ENCODE peak calls at places on chromosome 21, in six cellular contexts. One of them, this sample, is unnamed.

GRCh38 chr21:15729346-15729673 is 472 bp upstream of the USP25 start:
- DNase-seq in RWPE1: no peak
- DNase-seq in Calu3: no peak
- DNase-seq in upper lobe of right lung: no peak
- DNase-seq in AG09309: no peak
- DNase-seq in osteoblast: no peak
- DNase-seq in this sample: no peak

GRCh38 chr21:45478816-45479669 is 63.2 kb downstream of the SLC19A1 start:
- DNase-seq in upper lobe of right lung: no peak
- DNase-seq in AG09309: no peak
- DNase-seq in osteoblast: no peak
- DNase-seq in Calu3: no peak
- DNase-seq in RWPE1: no peak
- DNase-seq in this sample: no peak

GRCh38 chr21:46409641-46410406 is 48.9 kb upstream of the DIP2A start:
- DNase-seq in Calu3: no peak
- DNase-seq in upper lobe of right lung: no peak
- DNase-seq in osteoblast: no peak
- DNase-seq in RWPE1: no peak
- DNase-seq in AG09309: no peak
- DNase-seq in this sample: no peak

GRCh38 chr21:16072692-16073091 is 342.9 kb downstream of the USP25 start:
- DNase-seq in AG09309: peak
- DNase-seq in RWPE1: no peak
- DNase-seq in osteoblast: peak
- DNase-seq in Calu3: no peak
- DNase-seq in upper lobe of right lung: no peak
- DNase-seq in this sample: peak

GRCh38 chr21:45154511-45155508 is 80.4 kb downstream of the ADARB1 start:
- DNase-seq in AG09309: no peak
- DNase-seq in osteoblast: peak
- DNase-seq in Calu3: no peak
- DNase-seq in upper lobe of right lung: no peak
- DNase-seq in RWPE1: no peak
- DNase-seq in this sample: peak

GRCh38 chr21:34925597-34925996 is 123.5 kb downstream of the RUNX1 start:
- DNase-seq in osteoblast: no peak
- DNase-seq in AG09309: no peak
- DNase-seq in RWPE1: no peak
- DNase-seq in upper lobe of right lung: no peak
- DNase-seq in Calu3: no peak
- DNase-seq in this sample: no peak

GRCh38 chr21:33273044-33273443 is 6.9 kb downstream of the IL10RB start:
- DNase-seq in AG09309: no peak
- DNase-seq in RWPE1: no peak
- DNase-seq in osteoblast: no peak
- DNase-seq in upper lobe of right lung: no peak
- DNase-seq in Calu3: no peak
- DNase-seq in this sample: no peak

GRCh38 chr21:45642122-45642813 is 1.3 kb upstream of the PCBP3 start:
- DNase-seq in AG09309: no peak
- DNase-seq in Calu3: no peak
- DNase-seq in osteoblast: peak
- DNase-seq in RWPE1: no peak
- DNase-seq in upper lobe of right lung: no peak
- DNase-seq in this sample: no peak

GRCh38 chr21:46004168-46004861 is 22.7 kb downstream of the COL6A1 start:
- DNase-seq in AG09309: no peak
- DNase-seq in osteoblast: peak
- DNase-seq in RWPE1: no peak
- DNase-seq in Calu3: no peak
- DNase-seq in upper lobe of right lung: no peak
- DNase-seq in this sample: no peak

GRCh38 chr21:33802458-33802857 is 113.1 kb downstream of the ATP5PO start:
- DNase-seq in RWPE1: no peak
- DNase-seq in osteoblast: no peak
- DNase-seq in Calu3: no peak
- DNase-seq in upper lobe of right lung: no peak
- DNase-seq in AG09309: no peak
- DNase-seq in this sample: no peak

GRCh38 chr21:15144026-15144425 is 79.2 kb upstream of the NRIP1 start:
- DNase-seq in upper lobe of right lung: no peak
- DNase-seq in AG09309: no peak
- DNase-seq in Calu3: no peak
- DNase-seq in osteoblast: no peak
- DNase-seq in RWPE1: no peak
- DNase-seq in this sample: no peak

GRCh38 chr21:15592271-15592860 is 137.4 kb upstream of the USP25 start:
- DNase-seq in upper lobe of right lung: no peak
- DNase-seq in AG09309: peak
- DNase-seq in Calu3: peak
- DNase-seq in RWPE1: peak
- DNase-seq in osteoblast: peak
- DNase-seq in this sample: peak

GRCh38 chr21:44742418-44743153 is 31.2 kb upstream of the TSPEAR start:
- DNase-seq in AG09309: no peak
- DNase-seq in upper lobe of right lung: no peak
- DNase-seq in Calu3: no peak
- DNase-seq in osteoblast: peak
- DNase-seq in RWPE1: no peak
- DNase-seq in this sample: peak

GRCh38 chr21:45613881-45614280 is 29.6 kb upstream of the PCBP3 start:
- DNase-seq in osteoblast: peak
- DNase-seq in upper lobe of right lung: peak
- DNase-seq in RWPE1: no peak
- DNase-seq in AG09309: no peak
- DNase-seq in Calu3: no peak
- DNase-seq in this sample: no peak

GRCh38 chr21:34046917-34047316 is 26.5 kb upstream of the MRPS6 start:
- DNase-seq in upper lobe of right lung: no peak
- DNase-seq in Calu3: no peak
- DNase-seq in osteoblast: no peak
- DNase-seq in AG09309: no peak
- DNase-seq in RWPE1: no peak
- DNase-seq in this sample: no peak

GRCh38 chr21:15520811-15521643 is 208.8 kb upstream of the USP25 start:
- DNase-seq in upper lobe of right lung: no peak
- DNase-seq in AG09309: no peak
- DNase-seq in RWPE1: peak
- DNase-seq in osteoblast: peak
- DNase-seq in Calu3: no peak
- DNase-seq in this sample: no peak

GRCh38 chr21:28771790-28772501 is 220.7 kb downstream of the LTN1 start:
- DNase-seq in osteoblast: no peak
- DNase-seq in Calu3: no peak
- DNase-seq in upper lobe of right lung: no peak
- DNase-seq in AG09309: peak
- DNase-seq in RWPE1: no peak
- DNase-seq in this sample: peak

GRCh38 chr21:31335957-31336738 is 7.9 kb downstream of the TIAM1 start:
- DNase-seq in osteoblast: peak
- DNase-seq in RWPE1: peak
- DNase-seq in AG09309: peak
- DNase-seq in Calu3: no peak
- DNase-seq in upper lobe of right lung: no peak
- DNase-seq in this sample: no peak

GRCh38 chr21:39781331-39781730 is 36.3 kb downstream of the IGSF5 start:
- DNase-seq in osteoblast: no peak
- DNase-seq in AG09309: no peak
- DNase-seq in RWPE1: no peak
- DNase-seq in upper lobe of right lung: no peak
- DNase-seq in Calu3: no peak
- DNase-seq in this sample: no peak

GRCh38 chr21:37639756-37640155 is 273.2 kb downstream of the DYRK1A start:
- DNase-seq in AG09309: no peak
- DNase-seq in upper lobe of right lung: no peak
- DNase-seq in RWPE1: no peak
- DNase-seq in Calu3: no peak
- DNase-seq in osteoblast: no peak
- DNase-seq in this sample: no peak

GRCh38 chr21:39613029-39613934 is 542 bp downstream of the B3GALT5 start:
- DNase-seq in AG09309: no peak
- DNase-seq in upper lobe of right lung: no peak
- DNase-seq in Calu3: no peak
- DNase-seq in osteoblast: peak
- DNase-seq in RWPE1: no peak
- DNase-seq in this sample: no peak

GRCh38 chr21:33212159-33212851 is 17.4 kb upstream of the IFNAR2 start:
- DNase-seq in AG09309: no peak
- DNase-seq in osteoblast: no peak
- DNase-seq in Calu3: no peak
- DNase-seq in RWPE1: no peak
- DNase-seq in upper lobe of right lung: no peak
- DNase-seq in this sample: peak

GRCh38 chr21:34276711-34277425 is 86.9 kb upstream of the KCNE2 start:
- DNase-seq in upper lobe of right lung: no peak
- DNase-seq in Calu3: no peak
- DNase-seq in osteoblast: no peak
- DNase-seq in RWPE1: no peak
- DNase-seq in AG09309: no peak
- DNase-seq in this sample: peak

GRCh38 chr21:33268736-33269441 is 2.7 kb downstream of the IL10RB start:
- DNase-seq in osteoblast: no peak
- DNase-seq in RWPE1: peak
- DNase-seq in AG09309: no peak
- DNase-seq in upper lobe of right lung: peak
- DNase-seq in Calu3: peak
- DNase-seq in this sample: no peak

GRCh38 chr21:42234464-42235241 is 15.7 kb downstream of the ABCG1 start:
- DNase-seq in upper lobe of right lung: peak
- DNase-seq in osteoblast: peak
- DNase-seq in RWPE1: peak
- DNase-seq in Calu3: peak
- DNase-seq in AG09309: no peak
- DNase-seq in this sample: no peak

GRCh38 chr21:42234026-42234425 is 15.1 kb downstream of the ABCG1 start:
- DNase-seq in Calu3: no peak
- DNase-seq in RWPE1: no peak
- DNase-seq in osteoblast: no peak
- DNase-seq in upper lobe of right lung: no peak
- DNase-seq in AG09309: no peak
- DNase-seq in this sample: no peak

GRCh38 chr21:42231761-42232160 is 12.8 kb downstream of the ABCG1 start:
- DNase-seq in RWPE1: no peak
- DNase-seq in Calu3: no peak
- DNase-seq in AG09309: no peak
- DNase-seq in osteoblast: peak
- DNase-seq in upper lobe of right lung: no peak
- DNase-seq in this sample: no peak

GRCh38 chr21:42232176-42232825 is 13.4 kb downstream of the ABCG1 start:
- DNase-seq in osteoblast: no peak
- DNase-seq in upper lobe of right lung: no peak
- DNase-seq in RWPE1: no peak
- DNase-seq in AG09309: no peak
- DNase-seq in Calu3: no peak
- DNase-seq in this sample: no peak

GRCh38 chr21:42233067-42233981 is 14.4 kb downstream of the ABCG1 start:
- DNase-seq in Calu3: peak
- DNase-seq in RWPE1: no peak
- DNase-seq in upper lobe of right lung: peak
- DNase-seq in AG09309: no peak
- DNase-seq in osteoblast: peak
- DNase-seq in this sample: no peak
- TF ChIP-seq CTCF in Calu3: no peak
- TF ChIP-seq CTCF in RWPE1: no peak
- TF ChIP-seq CTCF in upper lobe of right lung: peak
- TF ChIP-seq CTCF in AG09309: no peak
- TF ChIP-seq CTCF in osteoblast: no peak
- TF ChIP-seq CTCF in this sample: peak

GRCh38 chr21:36610201-36610600 is 88.7 kb upstream of the SIM2 start:
- DNase-seq in RWPE1: no peak
- DNase-seq in upper lobe of right lung: no peak
- DNase-seq in Calu3: no peak
- DNase-seq in osteoblast: peak
- DNase-seq in AG09309: no peak
- DNase-seq in this sample: no peak
- TF ChIP-seq CTCF in RWPE1: no peak
- TF ChIP-seq CTCF in upper lobe of right lung: no peak
- TF ChIP-seq CTCF in Calu3: no peak
- TF ChIP-seq CTCF in osteoblast: no peak
- TF ChIP-seq CTCF in AG09309: no peak
- TF ChIP-seq CTCF in this sample: no peak

DNA sequence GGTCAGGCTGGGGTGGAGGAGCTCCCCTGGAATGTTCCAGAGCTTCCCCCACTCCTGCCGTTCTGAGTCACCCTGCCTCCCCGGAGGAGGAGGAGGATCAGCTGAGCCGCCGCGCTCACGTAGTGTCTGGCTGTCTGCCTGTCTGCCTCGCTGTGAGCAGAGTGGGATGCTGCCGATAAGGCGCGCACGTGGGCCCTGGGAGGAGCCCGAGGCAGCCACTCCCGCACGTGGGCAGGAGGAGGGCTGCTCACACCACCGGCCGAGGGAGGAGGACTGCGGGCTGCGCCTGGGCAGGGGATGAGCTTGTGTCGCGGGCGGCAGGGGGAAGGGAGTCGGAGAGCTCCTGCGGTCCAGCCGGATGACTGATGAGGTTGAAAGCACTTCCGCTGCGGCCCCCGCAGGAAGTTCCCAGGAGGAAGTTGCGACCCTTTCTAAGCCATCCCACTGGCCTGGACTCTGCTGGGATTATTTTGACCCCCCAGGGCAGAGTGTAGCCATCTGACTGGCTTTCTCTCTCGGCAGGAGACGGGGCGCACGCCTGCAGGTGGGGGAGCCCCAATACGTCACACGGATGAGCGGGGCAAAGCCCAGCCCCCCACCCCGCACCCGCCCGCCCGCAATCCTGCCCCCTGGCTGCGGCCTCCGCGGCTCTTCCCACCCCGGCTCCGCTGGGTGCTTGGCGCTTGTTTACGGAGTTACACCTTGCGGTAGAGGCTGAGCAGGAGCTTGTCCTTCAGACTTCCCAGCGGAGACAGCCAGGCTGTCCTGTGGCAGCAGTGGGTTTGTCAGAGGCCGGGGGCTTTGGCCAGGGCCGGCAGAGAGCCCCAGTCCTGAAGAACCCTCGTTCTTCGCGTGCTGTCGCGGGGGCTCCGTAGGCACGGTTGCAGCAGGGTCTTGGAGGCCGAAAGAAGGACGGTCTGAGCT is 9.8 kb downstream of the PDXK start:
- DNase-seq in upper lobe of right lung: peak
- DNase-seq in osteoblast: peak
- DNase-seq in AG09309: peak
- DNase-seq in Calu3: peak
- DNase-seq in RWPE1: peak
- DNase-seq in this sample: peak
- TF ChIP-seq CTCF in upper lobe of right lung: peak
- TF ChIP-seq CTCF in osteoblast: no peak
- TF ChIP-seq CTCF in AG09309: peak
- TF ChIP-seq CTCF in Calu3: no peak
- TF ChIP-seq CTCF in RWPE1: no peak
- TF ChIP-seq CTCF in this sample: peak

GRCh38 chr21:40852563-40852962 is 5.6 kb upstream of the DSCAM start:
- DNase-seq in osteoblast: no peak
- DNase-seq in upper lobe of right lung: no peak
- DNase-seq in AG09309: no peak
- DNase-seq in RWPE1: no peak
- DNase-seq in Calu3: no peak
- DNase-seq in this sample: no peak
- TF ChIP-seq CTCF in osteoblast: no peak
- TF ChIP-seq CTCF in upper lobe of right lung: no peak
- TF ChIP-seq CTCF in AG09309: no peak
- TF ChIP-seq CTCF in RWPE1: no peak
- TF ChIP-seq CTCF in Calu3: no peak
- TF ChIP-seq CTCF in this sample: peak

GRCh38 chr21:18354947-18355346 is 48.6 kb downstream of the TMPRSS15 start:
- DNase-seq in AG09309: no peak
- DNase-seq in Calu3: no peak
- DNase-seq in upper lobe of right lung: no peak
- DNase-seq in osteoblast: no peak
- DNase-seq in RWPE1: peak
- DNase-seq in this sample: no peak
- TF ChIP-seq CTCF in AG09309: no peak
- TF ChIP-seq CTCF in Calu3: no peak
- TF ChIP-seq CTCF in upper lobe of right lung: no peak
- TF ChIP-seq CTCF in osteoblast: no peak
- TF ChIP-seq CTCF in RWPE1: no peak
- TF ChIP-seq CTCF in this sample: no peak

This sample was measured in HFFc6.